ENCODE peak calls at places on chromosomes 11 and 22, in five cellular contexts. Z is fibroblast of pulmonary artery, S is AG09319, Y is glutamatergic neuron, H is cardiac fibroblast. I is an unnamed sample.

GRCh38 chr22:41979423-41980250 is 10.4 kb downstream of the SEPTIN3 start:
- DNase-seq in S (no peak), Y (peak), Z (no peak), H (no peak), I (no peak)

GRCh38 chr22:44393066-44393465 is 80.3 kb upstream of the SHISAL1 start:
- DNase-seq in Z (no peak), S (no peak), Y (no peak), H (no peak), I (no peak)

GRCh38 chr11:72524711-72525110 is 90.4 kb upstream of the CLPB start:
- DNase-seq in S (no peak), Y (no peak), Z (peak), H (no peak), I (no peak)

GRCh38 chr22:20204821-20205220 is 54.0 kb upstream of the CCDC188 start:
- DNase-seq in Y (peak), Z (peak), S (no peak), H (peak), I (no peak)

GRCh38 chr11:18669211-18669593 is 29.4 kb upstream of the TMEM86A start:
- DNase-seq in Y (no peak), S (no peak), Z (no peak), H (no peak), I (no peak)

GRCh38 chr11:121328213-121328966 is 35.8 kb downstream of the SC5D start:
- DNase-seq in Z (no peak), S (no peak), H (no peak), Y (no peak), I (no peak)

GRCh38 chr11:108975641-108976071 is 310.8 kb downstream of the DDX10 start:
- DNase-seq in S (no peak), H (no peak), Z (no peak), Y (no peak), I (no peak)

GRCh38 chr11:121595717-121596156 is 143.0 kb upstream of the SORL1-AS1 start:
- DNase-seq in S (peak), H (peak), Y (no peak), Z (peak), I (no peak)

GRCh38 chr11:106482920-106483761 is 405.7 kb downstream of the AASDHPPT start:
- DNase-seq in S (no peak), H (peak), Y (no peak), Z (peak), I (no peak)

GRCh38 chr11:47488674-47489394 is 39.9 kb upstream of the RAPSN start:
- DNase-seq in Z (no peak), S (no peak), Y (no peak), H (no peak), I (no peak)

GRCh38 chr22:23401910-23402274 is 178.2 kb downstream of the IGLL1 start:
- DNase-seq in Z (no peak), S (no peak), Y (no peak), H (no peak), I (no peak)

GRCh38 chr11:34798985-34799384 is 117.2 kb downstream of the APIP start:
- DNase-seq in S (no peak), H (no peak), Z (no peak), Y (no peak), I (no peak)

GRCh38 chr11:75223954-75224643 is 16.5 kb upstream of the TPBGL start:
- DNase-seq in Y (no peak), S (no peak), Z (no peak), H (no peak), I (no peak)

GRCh38 chr11:121291896-121292502 is 572 bp upstream of the SC5D start:
- DNase-seq in H (peak), S (no peak), Y (no peak), Z (no peak), I (no peak)

GRCh38 chr11:14248577-14248976 is 110.4 kb downstream of the RRAS2 start:
- DNase-seq in Z (no peak), Y (no peak), H (no peak), S (no peak), I (no peak)

GRCh38 chr11:23903044-23903704 is 593.7 kb upstream of the LUZP2 start:
- DNase-seq in S (no peak), H (peak), Y (no peak), Z (peak), I (no peak)

GRCh38 chr11:33657757-33658156 is 42.9 kb downstream of the C11orf91 start:
- DNase-seq in Z (no peak), H (no peak), Y (no peak), S (no peak), I (no peak)

GRCh38 chr22:30918761-30919160 is 49.8 kb downstream of the MORC2 start:
- DNase-seq in Z (no peak), Y (no peak), H (no peak), S (no peak), I (no peak)

GRCh38 chr22:20439928-20440575 is 2.4 kb upstream of the SCARF2 start:
- DNase-seq in Z (no peak), Y (no peak), H (no peak), S (no peak), I (no peak)

GRCh38 chr11:122044086-122044485 is 71.9 kb downstream of the BLID start:
- DNase-seq in S (no peak), H (no peak), Y (no peak), Z (no peak), I (no peak)

GRCh38 chr11:10496296-10496936 is 41.4 kb downstream of the AMPD3 start:
- DNase-seq in Z (no peak), H (no peak), Y (no peak), S (no peak), I (no peak)

GRCh38 chr22:32531955-32532818 is 57.6 kb downstream of the FBXO7 start:
- DNase-seq in Y (peak), H (peak), Z (peak), S (peak), I (no peak)

GRCh38 chr22:18093661-18094060 is 15.9 kb downstream of the PEX26 start:
- DNase-seq in H (no peak), Y (no peak), Z (no peak), S (no peak), I (no peak)

GRCh38 chr11:14270690-14271542 is 88.1 kb downstream of the RRAS2 start:
- DNase-seq in Y (no peak), H (no peak), Z (no peak), S (no peak), I (no peak)

GRCh38 chr22:22616636-22617035 is 27.8 kb upstream of the GGTLC2 start:
- DNase-seq in Y (no peak), H (no peak), Z (no peak), S (no peak), I (no peak)

GRCh38 chr22:40385041-40385782 is 14.8 kb downstream of the SGSM3 start:
- DNase-seq in S (no peak), Z (no peak), Y (no peak), H (no peak), I (no peak)

GRCh38 chr11:64290894-64291745 is at the start of gene KCNK4:
- DNase-seq in Y (no peak), Z (no peak), H (no peak), S (no peak), I (no peak)

GRCh38 chr11:68213135-68213515 is at the start of gene KMT5B:
- DNase-seq in Z (peak), Y (peak), S (peak), H (peak), I (no peak)

GRCh38 chr22:19349778-19350475 is 58.4 kb upstream of the CLTCL1 start:
- DNase-seq in Z (no peak), S (no peak), Y (no peak), H (no peak), I (no peak)

GRCh38 chr11:64081663-64082442 is 46.1 kb downstream of the FLRT1 start:
- DNase-seq in H (no peak), Z (no peak), S (no peak), Y (no peak), I (no peak)

GRCh38 chr11:69496631-69497220 is 15.3 kb downstream of the LINC01488 start:
- DNase-seq in Z (no peak), Y (no peak), H (no peak), S (no peak), I (no peak)
- TF ChIP-seq CTCF in Z (no peak), Y (no peak), H (no peak), S (no peak), I (no peak)

GRCh38 chr11:134270250-134270714 is 5.9 kb upstream of the GLB1L3 start:
- DNase-seq in S (no peak), H (no peak), Y (no peak), Z (no peak), I (no peak)
- TF ChIP-seq CTCF in S (no peak), H (peak), Y (peak), Z (peak), I (no peak)

GRCh38 chr11:119481021-119481666 is 58.2 kb upstream of the THY1 start:
- DNase-seq in Z (peak), H (peak), S (peak), Y (peak), I (peak)
- TF ChIP-seq CTCF in Z (peak), H (peak), S (peak), Y (peak), I (no peak)

GRCh38 chr11:76808996-76809395 is 25.8 kb downstream of the TSKU start:
- DNase-seq in S (no peak), H (no peak), Y (no peak), Z (no peak), I (no peak)

GRCh38 chr11:76807206-76807875 is 24.2 kb downstream of the TSKU start:
- DNase-seq in Z (peak), H (peak), Y (peak), S (peak), I (peak)

GRCh38 chr11:76808158-76808557 is 25.0 kb downstream of the TSKU start:
- DNase-seq in Z (no peak), S (no peak), H (no peak), Y (no peak), I (no peak)

GRCh38 chr11:76811259-76811658 is 28.1 kb downstream of the TSKU start:
- DNase-seq in S (no peak), Y (no peak), Z (no peak), H (no peak), I (no peak)

DNA sequence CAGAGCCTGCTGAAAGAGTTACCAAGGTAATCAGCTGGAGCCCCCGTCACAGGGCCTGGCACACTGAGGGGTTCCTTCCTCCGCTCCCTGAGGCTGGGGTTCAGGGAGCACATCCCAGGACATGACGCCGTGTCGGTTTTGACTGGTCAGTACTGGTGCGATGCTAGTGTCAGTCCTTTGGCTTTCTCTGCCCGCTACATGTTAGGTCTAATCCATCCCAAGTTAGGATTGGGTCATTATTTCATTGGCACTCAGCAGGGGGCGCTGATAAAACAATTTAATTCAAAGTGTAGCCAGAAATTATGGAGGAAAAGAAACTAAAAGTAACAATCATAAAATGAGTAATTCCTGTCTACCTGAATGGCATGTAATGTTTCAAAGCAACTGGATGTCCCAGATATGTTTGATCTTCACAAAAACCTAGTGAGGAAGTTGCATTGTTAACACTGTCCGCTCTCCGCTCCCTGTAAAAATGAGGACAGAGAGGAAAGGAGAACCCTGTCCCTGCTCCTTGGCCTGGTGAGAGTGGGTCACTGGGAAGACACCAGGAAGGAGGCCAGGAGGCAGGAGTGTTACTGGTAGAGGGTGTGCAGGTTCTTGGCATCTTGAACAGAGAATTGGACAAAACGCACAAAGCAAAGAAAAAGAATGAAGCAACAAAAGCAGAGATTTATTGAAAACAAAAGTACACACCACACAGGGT is 27.1 kb downstream of the TSKU start:
- DNase-seq in H (peak), Y (no peak), Z (peak), S (no peak), I (no peak)
- TF ChIP-seq CTCF in H (peak), Y (no peak), Z (peak), S (peak), I (no peak)

GRCh38 chr11:7545611-7546010 is 31.8 kb downstream of the PPFIBP2 start:
- DNase-seq in Y (no peak), H (no peak), S (no peak), Z (no peak), I (no peak)
- TF ChIP-seq CTCF in Y (no peak), H (no peak), S (no peak), Z (no peak), I (no peak)

GRCh38 chr11:6485661-6486060 is 4.4 kb downstream of the TIMM10B start:
- DNase-seq in H (no peak), S (no peak), Y (no peak), Z (peak), I (no peak)
- TF ChIP-seq CTCF in H (no peak), S (no peak), Y (no peak), Z (no peak), I (no peak)

GRCh38 chr11:98260983-98261382 is 759.8 kb upstream of the CNTN5 start:
- DNase-seq in Z (peak), Y (no peak), H (peak), S (no peak), I (no peak)
- TF ChIP-seq CTCF in Z (peak), Y (peak), H (peak), S (no peak), I (no peak)

DNA sequence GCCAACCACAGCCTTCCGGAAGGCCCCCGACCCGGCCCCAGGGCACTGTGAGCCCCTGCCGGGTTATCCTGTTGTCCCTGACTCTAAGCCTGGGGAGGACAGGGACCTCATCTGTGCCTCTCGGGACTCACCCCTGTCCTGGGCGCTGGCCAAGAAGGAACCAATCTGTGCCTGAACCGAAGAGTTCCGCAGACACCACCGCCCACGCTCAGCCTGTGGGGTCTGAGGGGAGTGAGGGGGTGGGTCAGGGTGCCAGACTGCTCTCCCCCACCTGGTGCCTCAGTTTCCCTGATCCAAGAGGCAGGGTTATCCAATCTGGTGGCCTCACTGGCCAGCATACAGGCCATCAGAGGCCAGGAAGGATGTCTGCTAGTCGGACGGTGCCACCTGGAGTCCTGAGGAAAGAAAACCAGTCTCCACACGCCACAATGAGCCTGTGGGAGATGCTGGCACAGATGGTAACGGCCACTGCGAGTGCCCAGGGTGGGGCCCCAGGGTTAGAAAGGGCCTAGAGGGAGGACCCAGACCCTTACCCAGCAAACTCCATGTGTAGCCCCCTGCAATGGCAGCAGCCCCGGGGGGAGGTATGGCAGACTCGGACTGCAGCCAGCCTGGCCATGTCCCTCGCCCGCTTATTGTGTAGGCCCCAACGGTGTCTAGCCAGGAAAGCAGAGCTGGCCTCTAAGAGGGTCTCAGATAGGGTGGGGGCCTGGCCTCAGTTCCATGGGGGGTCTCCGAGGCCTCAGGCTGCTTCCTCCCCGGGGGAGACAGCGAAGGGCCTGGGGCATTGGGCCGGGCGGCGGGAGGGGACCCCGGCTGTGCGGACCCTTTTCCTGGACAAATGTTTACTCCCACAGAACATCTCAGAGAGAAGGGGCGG is 827 bp upstream of the TNNT3 start:
- DNase-seq in Z (no peak), S (no peak), H (no peak), Y (no peak), I (no peak)
- TF ChIP-seq CTCF in Z (no peak), S (no peak), H (no peak), Y (no peak), I (no peak)

GRCh38 chr11:117928818-117929567 is at the start of gene TMPRSS13:
- DNase-seq in Y (no peak), H (no peak), Z (no peak), S (no peak), I (no peak)
- TF ChIP-seq CTCF in Y (no peak), H (no peak), Z (no peak), S (no peak), I (no peak)

DNA sequence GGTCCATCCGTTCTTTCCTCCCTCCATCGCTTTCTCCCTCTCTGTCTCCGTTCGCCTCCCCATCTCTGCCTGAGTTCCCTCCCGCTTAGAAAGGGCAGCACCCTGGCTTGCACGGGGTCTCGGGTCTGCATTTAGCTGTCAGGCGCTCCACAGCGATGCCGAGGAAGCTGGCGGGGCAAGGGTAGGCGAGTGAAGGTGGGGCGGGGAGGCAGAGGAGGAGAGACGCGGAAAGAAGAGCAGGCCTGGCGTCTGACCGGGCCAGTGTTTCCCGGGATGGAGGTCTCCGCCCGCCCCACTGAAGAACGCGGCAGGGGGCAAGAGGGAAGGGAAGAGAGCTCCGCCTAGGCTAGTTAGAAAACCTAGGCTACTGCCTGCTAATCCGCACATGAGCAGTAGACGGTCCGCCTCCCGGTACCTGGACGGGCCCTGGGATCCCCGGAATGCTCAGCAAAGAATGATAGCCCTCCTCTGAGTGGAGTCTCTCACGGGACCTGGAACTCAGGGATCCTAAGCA is 3922.5 kb upstream of the OR11H1 start:
- DNase-seq in H (no peak), S (no peak), Y (no peak), Z (no peak), I (no peak)
- TF ChIP-seq CTCF in H (no peak), S (no peak), Y (no peak), Z (no peak), I (no peak)